ENCODE peak calls at places on chromosomes 12 and 14, in seven cellular contexts. T is natural killer cell, H is type B pancreatic cell, G is ovary, A is GM04504, X is AG09319, K is ELR. U is an unnamed sample.

GRCh38 chr14:24806061-24806678 is 172.2 kb upstream of the GZMB start:
- DNase-seq in A (no peak), H (no peak), X (no peak), G (peak; percentile 60), K (peak; percentile 51), T (peak; percentile 25), U (no peak)

GRCh38 chr12:123834845-123835244 is 72.7 kb downstream of the DNAH10 start:
- DNase-seq in A (no peak), H (no peak), G (no peak), K (no peak), X (no peak), T (no peak), U (no peak)

GRCh38 chr12:85405781-85406522 is 125.9 kb downstream of the ALX1 start:
- DNase-seq in H (no peak), K (peak; percentile 17), G (no peak), X (peak; percentile 15), A (peak; percentile 59), T (no peak), U (peak; percentile 77)

GRCh38 chr14:35123388-35123703 is 994 bp downstream of the PRORP start:
- DNase-seq in X (no peak), A (no peak), H (no peak), K (no peak), T (no peak), G (no peak), U (no peak)

GRCh38 chr12:131723532-131723931 is 12.6 kb downstream of the SFSWAP start:
- DNase-seq in A (no peak), X (no peak), K (no peak), T (no peak), G (no peak), H (no peak), U (no peak)

GRCh38 chr14:20446889-20447288 is 7.7 kb downstream of the OSGEP start:
- DNase-seq in T (no peak), A (no peak), H (no peak), K (no peak), G (no peak), X (no peak), U (no peak)

GRCh38 chr12:14366211-14366762 is 805 bp downstream of the ATF7IP start:
- DNase-seq in H (no peak), A (no peak), X (peak; percentile 10), K (peak; percentile 51), T (no peak), G (no peak), U (no peak)

GRCh38 chr14:62866376-62866775 is 178.9 kb downstream of the KCNH5 start:
- DNase-seq in G (no peak), X (no peak), H (no peak), K (no peak), T (no peak), A (no peak), U (no peak)

GRCh38 chr12:2352203-2352602 is 299.4 kb downstream of the CACNA1C start:
- DNase-seq in G (no peak), K (no peak), T (no peak), A (no peak), X (no peak), H (no peak), U (no peak)

GRCh38 chr14:76343386-76343785 is 32.6 kb upstream of the ESRRB start:
- DNase-seq in T (no peak), G (no peak), K (no peak), X (no peak), A (no peak), H (no peak), U (no peak)

GRCh38 chr14:92984082-92984788 is 61.3 kb downstream of the CHGA start:
- DNase-seq in H (no peak), K (no peak), T (no peak), X (no peak), G (peak; percentile 25), A (no peak), U (no peak)

GRCh38 chr14:105135700-105136395 is 32.7 kb downstream of the JAG2 start:
- DNase-seq in H (no peak), X (no peak), A (no peak), K (no peak), T (no peak), G (no peak), U (no peak)

GRCh38 chr14:89137514-89138163 is 279.4 kb downstream of the FOXN3 start:
- DNase-seq in T (no peak), X (peak; percentile 92), A (peak; percentile 92), K (peak; percentile 91), H (no peak), G (no peak), U (peak; percentile 81)

GRCh38 chr14:101957406-101958234 is 6.8 kb upstream of the DYNC1H1 start:
- DNase-seq in X (no peak), G (peak; percentile 23), K (no peak), T (no peak), A (no peak), H (no peak), U (no peak)

GRCh38 chr12:121797937-121798801 is 4.7 kb upstream of the RHOF start:
- DNase-seq in T (no peak), G (peak; percentile 93), K (no peak), A (no peak), H (no peak), X (no peak), U (no peak)

GRCh38 chr12:102107970-102108369 is 11.9 kb downstream of the NUP37 start:
- DNase-seq in T (no peak), G (no peak), X (no peak), A (no peak), K (peak; percentile 9), H (no peak), U (no peak)

GRCh38 chr12:69052613-69053408 is 119.8 kb upstream of the CPM start:
- DNase-seq in X (peak; percentile 60), H (no peak), T (no peak), K (peak; percentile 91), G (no peak), A (peak; percentile 67), U (peak; percentile 95)

GRCh38 chr12:69015017-69015416 is 82.0 kb upstream of the CPM start:
- DNase-seq in G (no peak), K (no peak), T (no peak), X (no peak), H (no peak), A (no peak), U (no peak)

GRCh38 chr14:49623387-49623786 is 2.8 kb downstream of the MGAT2 start:
- DNase-seq in A (no peak), K (no peak), X (no peak), H (no peak), G (no peak), T (no peak), U (no peak)

GRCh38 chr12:5548152-5548933 is 116.4 kb downstream of the NTF3 start:
- DNase-seq in K (no peak), A (no peak), H (no peak), G (no peak), T (no peak), X (no peak), U (no peak)

GRCh38 chr12:66708704-66709443 is 30.0 kb upstream of the GRIP1 start:
- DNase-seq in A (no peak), T (no peak), K (peak; percentile 34), G (no peak), X (no peak), H (no peak), U (no peak)

GRCh38 chr14:28676481-28676880 is 90.1 kb upstream of the FOXG1 start:
- DNase-seq in A (no peak), K (peak; percentile 87), G (no peak), H (no peak), T (no peak), X (no peak), U (peak; percentile 62)

GRCh38 chr14:33404054-33404453 is 465.4 kb downstream of the NPAS3 start:
- DNase-seq in H (no peak), A (peak; percentile 86), K (peak; percentile 58), T (no peak), G (no peak), X (peak; percentile 38), U (peak; percentile 82)

GRCh38 chr14:63764103-63764502 is 36.2 kb upstream of the SGPP1 start:
- DNase-seq in T (no peak), A (no peak), K (no peak), G (no peak), H (no peak), X (no peak), U (no peak)

U was measured in retinal pigment epithelial cell.